ENCODE peak calls at places on chromosomes 6 and 20, in four cellular contexts. T is HepG2, L is GM12878, W is K562. H is an unnamed sample.

GRCh38 chr6:3022765-3023662 is 23.3 kb downstream of the NQO2 start:
- DNase-seq in W (peak), T (no peak), L (no peak), H (no peak)

GRCh38 chr6:3433005-3433404 is 23.8 kb downstream of the SLC22A23 start:
- DNase-seq in T (no peak), L (no peak), W (no peak), H (no peak)

GRCh38 chr6:89559487-89559886 is 79.1 kb downstream of the LYRM2 start:
- DNase-seq in W (no peak), T (no peak), L (no peak), H (peak)

GRCh38 chr6:133179483-133179882 is 61.7 kb upstream of the EYA4 start:
- DNase-seq in L (no peak), T (no peak), W (no peak), H (no peak)

GRCh38 chr6:161458199-161458598 is 184.3 kb upstream of the AGPAT4 start:
- DNase-seq in L (no peak), T (no peak), W (no peak), H (no peak)

GRCh38 chr20:6053064-6053775 is 640 bp downstream of the LRRN4 start:
- DNase-seq in T (no peak), W (no peak), L (no peak), H (no peak)

GRCh38 chr6:109239192-109239917 is 142.9 kb downstream of the CD164 start:
- DNase-seq in T (no peak), W (peak), L (no peak), H (no peak)

GRCh38 chr6:164021589-164022290 is 607.2 kb downstream of the QKI start:
- DNase-seq in T (no peak), L (no peak), W (no peak), H (no peak)

GRCh38 chr6:82380566-82381185 is 17.1 kb downstream of the TPBG start:
- DNase-seq in T (no peak), L (no peak), W (no peak), H (no peak)

GRCh38 chr6:6760054-6760453 is 171.5 kb downstream of the LY86 start:
- DNase-seq in W (no peak), L (no peak), T (no peak), H (no peak)

GRCh38 chr20:38113401-38114325 is 51.4 kb downstream of the TGM2 start:
- DNase-seq in W (peak), L (no peak), T (peak), H (peak)

GRCh38 chr20:19683168-19683567 is 74.9 kb upstream of the RIN2 start:
- DNase-seq in L (no peak), T (no peak), W (no peak), H (no peak)

GRCh38 chr20:34575756-34576155 is 17.2 kb downstream of the MAP1LC3A start:
- DNase-seq in L (no peak), T (no peak), W (no peak), H (no peak)

GRCh38 chr6:35694462-35694861 is 5.7 kb upstream of the FKBP5 start:
- DNase-seq in T (no peak), L (no peak), W (peak), H (no peak)

GRCh38 chr20:6582449-6582848 is 185.0 kb upstream of the BMP2 start:
- DNase-seq in L (no peak), W (no peak), T (no peak), H (no peak)

GRCh38 chr20:41135187-41135887 is 2.0 kb upstream of the PLCG1 start:
- DNase-seq in W (peak), T (peak), L (no peak), H (peak)

GRCh38 chr6:6659600-6660327 is 71.2 kb downstream of the LY86 start:
- DNase-seq in W (peak), L (no peak), T (no peak), H (no peak)

GRCh38 chr20:53599039-53599362 is 5.4 kb upstream of the ZNF217 start:
- DNase-seq in T (no peak), L (no peak), W (no peak), H (no peak)

GRCh38 chr20:45445805-45446562 is 23.6 kb upstream of the WFDC2 start:
- DNase-seq in T (peak), W (peak), L (no peak), H (peak)

GRCh38 chr6:49713346-49713745 is at the start of gene CRISP2:
- DNase-seq in W (no peak), L (no peak), T (no peak), H (peak)

GRCh38 chr20:62707981-62708521 is 585 bp upstream of the NTSR1 start:
- DNase-seq in T (no peak), W (no peak), L (no peak), H (peak)

GRCh38 chr6:34834789-34835518 is 43.1 kb downstream of the BLTP3A start:
- DNase-seq in T (no peak), L (no peak), W (peak), H (no peak)

GRCh38 chr6:22110042-22110441 is 186.8 kb downstream of the PRL start:
- DNase-seq in W (no peak), L (no peak), T (no peak), H (no peak)

GRCh38 chr6:128803911-128804310 is 79.0 kb upstream of the LAMA2 start:
- DNase-seq in T (no peak), W (no peak), L (no peak), H (no peak)

GRCh38 chr6:13470240-13471140 is 16.9 kb downstream of the GFOD1 start:
- DNase-seq in L (no peak), T (no peak), W (no peak), H (no peak)

GRCh38 chr20:58143531-58143930 is 84.9 kb downstream of the ANKRD60 start:
- DNase-seq in L (no peak), W (no peak), T (no peak), H (no peak)

GRCh38 chr20:59775221-59776055 is 158.0 kb downstream of the SYCP2 start:
- DNase-seq in L (no peak), T (no peak), W (no peak), H (no peak)

GRCh38 chr6:140071115-140071514 is 696.7 kb upstream of the CITED2 start:
- DNase-seq in L (no peak), T (no peak), W (no peak), H (no peak)

GRCh38 chr20:63734111-63734945 is 2.1 kb upstream of the LIME1 start:
- DNase-seq in W (no peak), T (no peak), L (no peak), H (no peak)

GRCh38 chr6:30544666-30545272 is 11.5 kb downstream of the GNL1 start:
- DNase-seq in W (peak), L (no peak), T (peak), H (no peak)

GRCh38 chr6:30542915-30543314 is 13.4 kb downstream of the GNL1 start:
- DNase-seq in L (no peak), W (no peak), T (no peak), H (no peak)

GRCh38 chr6:30542404-30542725 is 13.9 kb downstream of the GNL1 start:
- DNase-seq in W (no peak), T (no peak), L (no peak), H (no peak)

GRCh38 chr6:30541515-30542403 is 14.5 kb downstream of the GNL1 start:
- DNase-seq in W (peak), T (peak), L (peak), H (peak)

GRCh38 chr6:30543824-30544223 is 12.5 kb downstream of the GNL1 start:
- DNase-seq in W (no peak), L (no peak), T (no peak), H (no peak)
- TF ChIP-seq CBFB in W (no peak), L (no peak), T (no peak), H (no peak)

DNA sequence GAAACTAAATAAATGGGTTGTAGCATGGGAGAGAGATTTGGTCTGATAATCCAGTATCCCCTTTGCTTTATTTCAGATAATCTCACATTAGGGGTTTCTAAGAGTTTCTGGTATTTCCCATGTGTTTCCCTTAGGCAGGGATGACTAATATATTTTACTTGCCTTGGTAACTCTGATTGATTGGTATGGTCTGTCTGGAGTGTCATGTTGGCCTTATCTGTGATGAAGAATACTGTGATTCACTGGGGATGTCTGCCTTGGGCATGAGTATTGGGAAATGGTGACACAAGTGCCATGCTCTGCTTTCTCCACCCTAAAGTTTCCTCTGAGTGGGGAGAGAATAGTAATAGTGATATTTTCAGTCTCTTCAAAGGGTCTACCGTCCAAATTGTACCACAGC is 10.1 kb downstream of the SLC22A2 start:
- DNase-seq in L (no peak), W (no peak), T (no peak), H (no peak)
- TF ChIP-seq CBFB in L (no peak), W (no peak), T (no peak), H (no peak)

GRCh38 chr6:958531-958930 is 265.6 kb upstream of the EXOC2 start:
- DNase-seq in W (no peak), T (no peak), L (no peak), H (no peak)
- TF ChIP-seq CBFB in W (no peak), T (no peak), L (no peak), H (no peak)

DNA sequence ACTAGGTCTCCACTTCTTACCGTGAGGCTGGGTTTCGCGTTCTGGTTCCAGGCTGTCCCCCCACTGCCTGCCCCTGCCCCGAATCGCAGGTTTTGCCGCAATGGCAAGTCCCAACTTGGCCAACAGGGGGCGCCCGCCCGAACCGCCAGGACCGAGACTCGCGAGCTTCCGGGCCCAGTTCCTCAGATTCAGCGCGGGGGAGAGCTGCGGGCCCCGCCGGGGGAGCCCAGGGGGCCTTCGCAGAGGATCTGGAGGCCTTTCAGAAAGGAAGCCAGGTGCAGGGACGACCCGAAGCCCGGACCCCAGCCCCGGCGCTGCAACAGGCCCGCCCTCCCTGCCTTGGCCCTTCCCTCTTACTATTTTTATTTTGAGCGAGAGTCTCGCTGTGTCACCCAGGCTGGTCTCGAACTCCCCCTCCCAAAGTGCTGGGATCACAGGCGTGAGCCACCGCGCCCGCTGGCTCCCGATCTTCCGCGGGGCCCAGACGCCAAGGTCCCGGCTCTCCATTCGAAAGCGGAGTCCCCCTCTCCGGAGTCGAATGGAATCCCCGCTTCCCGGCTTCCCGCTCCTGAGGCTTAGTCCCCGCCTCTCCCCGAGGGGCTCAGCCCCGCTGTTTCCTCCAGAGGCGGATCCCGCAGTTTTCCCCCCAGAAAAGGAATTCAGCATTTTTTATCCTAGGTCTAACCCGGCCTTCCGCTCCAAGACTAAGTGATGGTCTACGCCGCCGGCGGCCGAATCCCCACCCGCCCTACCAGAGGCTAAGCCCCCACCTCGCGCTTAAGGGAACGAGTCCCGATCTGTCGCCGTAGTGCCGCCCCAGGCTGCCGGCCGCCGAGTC is 11.7 kb upstream of the TMC2 start:
- DNase-seq in L (peak), T (peak), W (peak), H (peak)
- TF ChIP-seq CBFB in L (peak), T (no peak), W (no peak), H (no peak)

GRCh38 chr20:2089447-2089846 is 12.2 kb upstream of the STK35 start:
- DNase-seq in W (no peak), T (no peak), L (no peak), H (no peak)

GRCh38 chr20:2093200-2093781 is 8.3 kb upstream of the STK35 start:
- DNase-seq in L (no peak), T (peak), W (peak), H (peak)

GRCh38 chr20:2088904-2089303 is 12.7 kb upstream of the STK35 start:
- DNase-seq in W (no peak), L (no peak), T (no peak), H (no peak)

DNA sequence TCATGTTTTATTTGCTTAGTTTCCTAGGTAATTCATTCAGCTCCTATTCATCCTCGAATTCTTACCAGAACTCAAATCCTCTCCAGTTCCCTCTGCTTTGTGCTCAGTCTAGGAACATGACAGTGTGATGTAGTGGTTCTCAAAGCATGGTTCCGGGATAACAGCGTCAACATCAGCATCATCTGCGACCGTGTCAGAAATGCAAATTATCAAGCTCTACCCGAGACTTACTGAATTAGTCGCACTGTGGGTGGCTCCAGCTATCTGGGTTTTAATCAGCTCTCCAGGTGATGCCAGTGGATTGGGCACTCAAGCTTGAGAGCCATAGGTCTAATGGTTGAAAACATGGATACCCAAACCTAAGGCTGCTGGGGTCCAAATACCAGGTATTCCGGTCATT is 7.7 kb upstream of the STK35 start:
- DNase-seq in W (no peak), T (no peak), L (no peak), H (no peak)
- TF ChIP-seq CBFB in W (no peak), T (no peak), L (no peak), H (no peak)

DNA sequence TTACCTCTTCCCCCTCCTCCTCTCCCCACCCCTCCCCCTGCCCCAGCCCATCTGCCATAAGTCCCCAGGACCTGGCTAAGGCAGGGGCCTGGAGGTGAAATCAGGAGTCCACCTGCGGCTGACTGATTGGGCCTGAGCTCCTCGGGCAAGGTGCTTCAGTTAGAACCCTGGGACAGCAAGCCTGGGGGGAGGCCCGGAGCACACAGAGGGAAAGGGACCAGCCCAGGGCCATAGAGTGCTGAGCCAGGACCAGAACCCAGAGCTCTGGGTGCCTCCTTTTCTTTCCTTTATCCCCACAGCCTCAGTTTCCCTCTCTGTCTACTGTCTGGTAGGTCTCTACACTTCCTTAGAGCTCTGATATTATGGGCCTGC is 35.7 kb upstream of the VEGFA start:
- DNase-seq in T (no peak), L (no peak), W (no peak), H (no peak)
- TF ChIP-seq CBFB in T (no peak), L (no peak), W (no peak), H (no peak)